ENCODE peak calls at places on chromosomes 1 and 21, in four cellular contexts. One of them, this sample, is unnamed.
A peak's percentile ranks its signal among the peaks of the same experiment; 100 is the strongest.

GRCh38 chr21:16473965-16474364 is 744.2 kb downstream of the USP25 start:
- DNase-seq in suprapubic skin: no peak
- DNase-seq in GM13977: no peak
- DNase-seq in Peyer's patch: no peak
- DNase-seq in this sample: no peak

GRCh38 chr1:45730075-45730779 is 20.2 kb downstream of the IPP start:
- DNase-seq in suprapubic skin: no peak
- DNase-seq in GM13977: no peak
- DNase-seq in Peyer's patch: no peak
- DNase-seq in this sample: no peak

GRCh38 chr1:84366786-84367185 is 31.5 kb upstream of the DNASE2B start:
- DNase-seq in suprapubic skin: no peak
- DNase-seq in GM13977: no peak
- DNase-seq in Peyer's patch: no peak
- DNase-seq in this sample: no peak

GRCh38 chr1:153355445-153356071 is 2.1 kb upstream of the S100A9 start:
- DNase-seq in suprapubic skin: peak; percentile 73
- DNase-seq in GM13977: peak; percentile 58
- DNase-seq in Peyer's patch: no peak
- DNase-seq in this sample: peak; percentile 75

GRCh38 chr1:171424494-171424893 is 60.8 kb upstream of the PRRC2C start:
- DNase-seq in suprapubic skin: no peak
- DNase-seq in GM13977: no peak
- DNase-seq in Peyer's patch: no peak
- DNase-seq in this sample: no peak

GRCh38 chr1:30414086-30414850 is 309.1 kb downstream of the MATN1 start:
- DNase-seq in suprapubic skin: peak; percentile 70
- DNase-seq in GM13977: no peak
- DNase-seq in Peyer's patch: no peak
- DNase-seq in this sample: peak; percentile 11

GRCh38 chr1:183758913-183759312 is 46.0 kb upstream of the RGL1 start:
- DNase-seq in suprapubic skin: no peak
- DNase-seq in GM13977: no peak
- DNase-seq in Peyer's patch: no peak
- DNase-seq in this sample: no peak

GRCh38 chr1:183186820-183187219 is 756 bp downstream of the LAMC2 start:
- DNase-seq in suprapubic skin: no peak
- DNase-seq in GM13977: no peak
- DNase-seq in Peyer's patch: no peak
- DNase-seq in this sample: no peak

GRCh38 chr1:28326505-28326904 is 2.3 kb upstream of the MED18 start:
- DNase-seq in suprapubic skin: no peak
- DNase-seq in GM13977: no peak
- DNase-seq in Peyer's patch: no peak
- DNase-seq in this sample: no peak

GRCh38 chr21:17429936-17430335 is 82.9 kb upstream of the CXADR start:
- DNase-seq in suprapubic skin: no peak
- DNase-seq in GM13977: no peak
- DNase-seq in Peyer's patch: no peak
- DNase-seq in this sample: no peak

GRCh38 chr1:115164484-115164883 is 75.2 kb upstream of the TSPAN2 start:
- DNase-seq in suprapubic skin: no peak
- DNase-seq in GM13977: no peak
- DNase-seq in Peyer's patch: no peak
- DNase-seq in this sample: no peak

GRCh38 chr1:69824932-69825331 is 257.2 kb downstream of the LRRC7 start:
- DNase-seq in suprapubic skin: no peak
- DNase-seq in GM13977: no peak
- DNase-seq in Peyer's patch: no peak
- DNase-seq in this sample: no peak

GRCh38 chr1:41728403-41729202 is 190.1 kb downstream of the HIVEP3 start:
- DNase-seq in suprapubic skin: no peak
- DNase-seq in GM13977: peak; percentile 87
- DNase-seq in Peyer's patch: no peak
- DNase-seq in this sample: peak; percentile 89

GRCh38 chr1:72178266-72178665 is 104.1 kb downstream of the NEGR1 start:
- DNase-seq in suprapubic skin: no peak
- DNase-seq in GM13977: no peak
- DNase-seq in Peyer's patch: no peak
- DNase-seq in this sample: no peak

GRCh38 chr1:10980094-10980577 is 32.3 kb upstream of the TARDBP start:
- DNase-seq in suprapubic skin: peak; percentile 86
- DNase-seq in GM13977: no peak
- DNase-seq in Peyer's patch: peak; percentile 84
- DNase-seq in this sample: no peak

GRCh38 chr1:225847610-225848009 is 34.6 kb downstream of the TMEM63A start:
- DNase-seq in suprapubic skin: no peak
- DNase-seq in GM13977: no peak
- DNase-seq in Peyer's patch: peak; percentile 74
- DNase-seq in this sample: no peak

GRCh38 chr21:46394819-46395152 is 63.9 kb upstream of the DIP2A start:
- DNase-seq in suprapubic skin: no peak
- DNase-seq in GM13977: no peak
- DNase-seq in Peyer's patch: no peak
- DNase-seq in this sample: no peak

GRCh38 chr1:201678264-201679101 is 139.6 kb downstream of the NAV1 start:
- DNase-seq in suprapubic skin: no peak
- DNase-seq in GM13977: no peak
- DNase-seq in Peyer's patch: peak; percentile 22
- DNase-seq in this sample: no peak

GRCh38 chr1:166721145-166721544 is 118.1 kb upstream of the POGK start:
- DNase-seq in suprapubic skin: no peak
- DNase-seq in GM13977: no peak
- DNase-seq in Peyer's patch: no peak
- DNase-seq in this sample: no peak

GRCh38 chr1:92951141-92951582 is 10.1 kb downstream of the DIPK1A start:
- DNase-seq in suprapubic skin: no peak
- DNase-seq in GM13977: no peak
- DNase-seq in Peyer's patch: no peak
- DNase-seq in this sample: no peak

GRCh38 chr1:220786057-220786336 is 716 bp upstream of the MTARC1 start:
- DNase-seq in suprapubic skin: no peak
- DNase-seq in GM13977: no peak
- DNase-seq in Peyer's patch: peak; percentile 61
- DNase-seq in this sample: no peak

GRCh38 chr1:119914071-119914470 is 17.8 kb upstream of the ADAM30 start:
- DNase-seq in suprapubic skin: no peak
- DNase-seq in GM13977: no peak
- DNase-seq in Peyer's patch: no peak
- DNase-seq in this sample: no peak

GRCh38 chr1:51210676-51211075 is 25.4 kb upstream of the RNF11 start:
- DNase-seq in suprapubic skin: no peak
- DNase-seq in GM13977: no peak
- DNase-seq in Peyer's patch: no peak
- DNase-seq in this sample: no peak

GRCh38 chr1:55636691-55637090 is 421.5 kb upstream of the USP24 start:
- DNase-seq in suprapubic skin: no peak
- DNase-seq in GM13977: no peak
- DNase-seq in Peyer's patch: no peak
- DNase-seq in this sample: no peak

GRCh38 chr1:84433253-84434080 is 35.2 kb downstream of the DNASE2B start:
- DNase-seq in suprapubic skin: no peak
- DNase-seq in GM13977: peak; percentile 38
- DNase-seq in Peyer's patch: peak; percentile 58
- DNase-seq in this sample: peak; percentile 47

GRCh38 chr1:45013551-45014209 is 1.6 kb downstream of the UROD start:
- DNase-seq in suprapubic skin: no peak
- DNase-seq in GM13977: no peak
- DNase-seq in Peyer's patch: no peak
- DNase-seq in this sample: no peak

GRCh38 chr1:208879025-208879424 is 634.8 kb upstream of the PLXNA2 start:
- DNase-seq in suprapubic skin: no peak
- DNase-seq in GM13977: no peak
- DNase-seq in Peyer's patch: no peak
- DNase-seq in this sample: no peak

GRCh38 chr1:35589516-35590427 is 16.7 kb downstream of the TFAP2E start:
- DNase-seq in suprapubic skin: no peak
- DNase-seq in GM13977: no peak
- DNase-seq in Peyer's patch: no peak
- DNase-seq in this sample: no peak

GRCh38 chr1:205590457-205590768 is 41.4 kb downstream of the ELK4 start:
- DNase-seq in suprapubic skin: peak; percentile 52
- DNase-seq in GM13977: no peak
- DNase-seq in Peyer's patch: no peak
- DNase-seq in this sample: no peak

GRCh38 chr21:44755227-44755626 is 43.9 kb upstream of the TSPEAR start:
- DNase-seq in suprapubic skin: no peak
- DNase-seq in GM13977: no peak
- DNase-seq in Peyer's patch: no peak
- DNase-seq in this sample: no peak

GRCh38 chr21:33132054-33132453 is 62.1 kb downstream of the OLIG1 start:
- DNase-seq in suprapubic skin: no peak
- DNase-seq in GM13977: no peak
- DNase-seq in Peyer's patch: no peak
- DNase-seq in this sample: no peak

GRCh38 chr1:82706741-82707140 is 906.0 kb downstream of the ADGRL2 start:
- DNase-seq in suprapubic skin: no peak
- DNase-seq in GM13977: no peak
- DNase-seq in Peyer's patch: no peak
- DNase-seq in this sample: no peak

GRCh38 chr1:207807395-207808321 is 55.8 kb downstream of the CD46 start:
- DNase-seq in suprapubic skin: no peak
- DNase-seq in GM13977: no peak
- DNase-seq in Peyer's patch: peak; percentile 66
- DNase-seq in this sample: no peak

GRCh38 chr21:26120833-26121232 is 49.7 kb downstream of the APP start:
- DNase-seq in suprapubic skin: no peak
- DNase-seq in GM13977: no peak
- DNase-seq in Peyer's patch: no peak
- DNase-seq in this sample: no peak

GRCh38 chr21:26117324-26117971 is 53.1 kb downstream of the APP start:
- DNase-seq in suprapubic skin: no peak
- DNase-seq in GM13977: no peak
- DNase-seq in Peyer's patch: no peak
- DNase-seq in this sample: no peak

GRCh38 chr21:26117972-26118367 is 52.6 kb downstream of the APP start:
- DNase-seq in suprapubic skin: no peak
- DNase-seq in GM13977: no peak
- DNase-seq in Peyer's patch: no peak
- DNase-seq in this sample: no peak

GRCh38 chr21:26119906-26120305 is 50.7 kb downstream of the APP start:
- DNase-seq in suprapubic skin: no peak
- DNase-seq in GM13977: no peak
- DNase-seq in Peyer's patch: no peak
- DNase-seq in this sample: no peak

GRCh38 chr21:26118928-26119540 is 51.5 kb downstream of the APP start:
- DNase-seq in suprapubic skin: no peak
- DNase-seq in GM13977: no peak
- DNase-seq in Peyer's patch: no peak
- DNase-seq in this sample: no peak
- TF ChIP-seq CTCF in suprapubic skin: no peak
- TF ChIP-seq CTCF in GM13977: no peak
- TF ChIP-seq CTCF in Peyer's patch: no peak
- TF ChIP-seq CTCF in this sample: no peak

DNA sequence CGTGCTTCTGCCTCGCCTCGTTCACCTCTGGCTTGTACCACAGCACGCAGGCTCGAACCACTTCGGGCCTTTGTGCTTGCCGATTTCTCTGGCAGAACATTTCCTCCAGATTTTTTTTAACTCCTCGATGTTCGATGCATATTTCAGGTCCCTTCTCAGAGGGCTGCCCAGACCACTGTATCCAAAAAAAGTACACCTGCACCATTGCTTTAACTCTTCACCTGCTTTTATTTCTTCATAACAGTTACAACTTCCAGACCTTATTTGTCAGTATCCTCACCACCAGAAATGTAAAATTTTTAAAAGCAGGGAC is 1.3 kb upstream of the ZZZ3 start:
- DNase-seq in suprapubic skin: no peak
- DNase-seq in GM13977: no peak
- DNase-seq in Peyer's patch: no peak
- DNase-seq in this sample: no peak
- TF ChIP-seq CTCF in suprapubic skin: no peak
- TF ChIP-seq CTCF in GM13977: no peak
- TF ChIP-seq CTCF in Peyer's patch: no peak
- TF ChIP-seq CTCF in this sample: no peak

DNA sequence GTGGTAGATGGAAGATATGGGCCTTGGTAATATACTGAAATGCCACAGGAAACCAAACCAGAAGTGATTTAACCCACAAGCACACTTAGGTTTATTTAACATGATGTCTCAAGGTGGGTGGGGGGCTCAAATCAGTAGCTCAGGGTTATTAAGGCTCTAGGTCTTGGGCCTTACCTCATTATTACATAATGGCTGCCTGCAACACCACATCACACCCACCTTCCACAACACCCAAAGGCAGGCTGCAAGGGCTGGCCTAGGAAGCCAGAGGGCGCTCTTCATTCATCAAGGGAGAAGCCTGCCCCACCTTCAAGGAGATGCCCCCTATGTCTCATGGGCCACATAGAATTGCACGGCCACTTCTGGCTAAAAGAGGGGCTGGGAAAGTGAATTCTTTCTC is 6.0 kb downstream of the TFF1 start:
- DNase-seq in suprapubic skin: no peak
- DNase-seq in GM13977: no peak
- DNase-seq in Peyer's patch: peak; percentile 26
- DNase-seq in this sample: no peak
- TF ChIP-seq CTCF in suprapubic skin: no peak
- TF ChIP-seq CTCF in GM13977: peak; percentile 32
- TF ChIP-seq CTCF in Peyer's patch: peak; percentile 9
- TF ChIP-seq CTCF in this sample: no peak

DNA sequence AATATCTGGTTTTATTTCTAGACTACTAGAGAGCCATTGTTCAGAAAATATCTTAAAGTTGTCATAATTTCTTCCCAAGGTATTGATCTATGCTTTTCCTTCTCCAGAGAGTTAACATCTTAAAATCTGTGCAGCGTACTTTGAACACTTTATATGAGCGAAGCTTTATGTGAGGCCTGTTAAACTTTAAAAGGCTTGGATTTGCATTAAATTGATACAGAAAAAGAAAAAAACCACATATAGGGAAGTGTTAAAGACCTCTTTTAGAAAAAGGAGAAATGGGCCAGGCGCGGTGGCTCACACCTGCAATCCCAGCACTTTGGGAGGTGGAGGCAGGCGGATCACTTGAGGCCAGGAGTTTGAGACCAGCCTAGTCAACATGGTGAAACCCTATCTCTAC is 59.2 kb upstream of the MORC3 start:
- DNase-seq in suprapubic skin: no peak
- DNase-seq in GM13977: no peak
- DNase-seq in Peyer's patch: no peak
- DNase-seq in this sample: no peak
- TF ChIP-seq CTCF in suprapubic skin: no peak
- TF ChIP-seq CTCF in GM13977: no peak
- TF ChIP-seq CTCF in Peyer's patch: no peak
- TF ChIP-seq CTCF in this sample: no peak

GRCh38 chr1:151905070-151905442 is 4.3 kb downstream of the THEM4 start:
- DNase-seq in suprapubic skin: no peak
- DNase-seq in GM13977: no peak
- DNase-seq in Peyer's patch: no peak
- DNase-seq in this sample: no peak
- TF ChIP-seq CTCF in suprapubic skin: no peak
- TF ChIP-seq CTCF in GM13977: no peak
- TF ChIP-seq CTCF in Peyer's patch: no peak
- TF ChIP-seq CTCF in this sample: no peak

GRCh38 chr1:212121772-212122171 is 86.2 kb downstream of the DTL start:
- DNase-seq in suprapubic skin: no peak
- DNase-seq in GM13977: no peak
- DNase-seq in Peyer's patch: no peak
- DNase-seq in this sample: no peak
- TF ChIP-seq CTCF in suprapubic skin: no peak
- TF ChIP-seq CTCF in GM13977: no peak
- TF ChIP-seq CTCF in Peyer's patch: no peak
- TF ChIP-seq CTCF in this sample: no peak

This sample was measured in GM13976.